ENCODE peak calls at places on chromosome 11, in seven cellular contexts. E, N, A, Y, D, L and O are unnamed samples.

GRCh38 chr11:76391039-76391438 is 9.9 kb downstream of the GVQW3 start:
- DNase-seq in E (no peak), N (no peak), A (no peak), Y (no peak), D (no peak), L (no peak), O (no peak)

GRCh38 chr11:75270896-75271415 is 30.4 kb downstream of the TPBGL start:
- DNase-seq in E (no peak), N (no peak), A (no peak), Y (peak), D (peak), L (no peak), O (peak)

GRCh38 chr11:122797651-122798050 is 40.6 kb upstream of the CRTAM start:
- DNase-seq in E (no peak), N (no peak), A (no peak), Y (no peak), D (no peak), L (no peak), O (no peak)

GRCh38 chr11:85694385-85694980 is 8.5 kb upstream of the CCDC89 start:
- DNase-seq in E (no peak), N (no peak), A (no peak), Y (peak), D (peak), L (no peak), O (no peak)

GRCh38 chr11:70436501-70436860 is 38.2 kb downstream of the CTTN start:
- DNase-seq in E (no peak), N (no peak), A (no peak), Y (no peak), D (no peak), L (no peak), O (no peak)

GRCh38 chr11:93025558-93026255 is 56.3 kb downstream of the MTNR1B start:
- DNase-seq in E (no peak), N (no peak), A (no peak), Y (no peak), D (no peak), L (no peak), O (no peak)

GRCh38 chr11:75717608-75718403 is at the start of gene MOGAT2:
- DNase-seq in E (no peak), N (peak), A (no peak), Y (no peak), D (no peak), L (no peak), O (no peak)

GRCh38 chr11:115660072-115660805 is 156.0 kb upstream of the CADM1 start:
- DNase-seq in E (no peak), N (no peak), A (no peak), Y (no peak), D (no peak), L (no peak), O (no peak)

GRCh38 chr11:34029176-34029575 is 22.4 kb upstream of the CAPRIN1 start:
- DNase-seq in E (no peak), N (no peak), A (no peak), Y (no peak), D (no peak), L (no peak), O (no peak)

GRCh38 chr11:93492464-93493251 is 50.5 kb downstream of the SMCO4 start:
- DNase-seq in E (no peak), N (no peak), A (no peak), Y (no peak), D (no peak), L (no peak), O (no peak)

GRCh38 chr11:96215826-96216225 is 127.2 kb downstream of the MAML2 start:
- DNase-seq in E (no peak), N (no peak), A (no peak), Y (no peak), D (no peak), L (no peak), O (no peak)

GRCh38 chr11:123308077-123308476 is 113.0 kb upstream of the CLMP start:
- DNase-seq in E (no peak), N (peak), A (no peak), Y (peak), D (no peak), L (no peak), O (no peak)

GRCh38 chr11:34114471-34114870 is 9.0 kb downstream of the NAT10 start:
- DNase-seq in E (no peak), N (no peak), A (no peak), Y (no peak), D (no peak), L (no peak), O (no peak)

GRCh38 chr11:67416416-67417335 is 1.2 kb downstream of the CARNS1 start:
- DNase-seq in E (no peak), N (no peak), A (no peak), Y (no peak), D (peak), L (no peak), O (peak)

GRCh38 chr11:128599729-128600128 is 12.4 kb upstream of the ETS1 start:
- DNase-seq in E (no peak), N (no peak), A (no peak), Y (peak), D (no peak), L (no peak), O (no peak)

GRCh38 chr11:94638902-94639373 is 71.8 kb downstream of the PIWIL4 start:
- DNase-seq in E (no peak), N (no peak), A (no peak), Y (peak), D (no peak), L (no peak), O (no peak)

GRCh38 chr11:94768602-94769511 is 701 bp downstream of the AMOTL1 start:
- DNase-seq in E (peak), N (peak), A (peak), Y (peak), D (no peak), L (peak), O (peak)

GRCh38 chr11:83671295-83671694 is 385.1 kb upstream of the CCDC90B start:
- DNase-seq in E (no peak), N (no peak), A (no peak), Y (peak), D (no peak), L (no peak), O (no peak)

GRCh38 chr11:100010393-100010792 is 676.7 kb upstream of the ARHGAP42 start:
- DNase-seq in E (no peak), N (no peak), A (no peak), Y (no peak), D (no peak), L (no peak), O (no peak)

GRCh38 chr11:44611088-44611487 is 45.6 kb downstream of the CD82 start:
- DNase-seq in E (no peak), N (no peak), A (no peak), Y (no peak), D (no peak), L (no peak), O (no peak)

GRCh38 chr11:61814958-61815789 is 1.6 kb downstream of the FADS1 start:
- DNase-seq in E (peak), N (peak), A (peak), Y (peak), D (peak), L (peak), O (peak)

GRCh38 chr11:61814242-61814957 is 2.4 kb downstream of the FADS1 start:
- DNase-seq in E (no peak), N (peak), A (no peak), Y (no peak), D (peak), L (no peak), O (no peak)

GRCh38 chr11:61816736-61817455 is at the start of gene FADS1:
- DNase-seq in E (peak), N (peak), A (peak), Y (peak), D (peak), L (peak), O (peak)

GRCh38 chr11:61817471-61818202 is 834 bp upstream of the FADS1 start:
- DNase-seq in E (no peak), N (no peak), A (no peak), Y (no peak), D (no peak), L (no peak), O (no peak)

GRCh38 chr11:61815790-61816735 is 740 bp downstream of the FADS1 start:
- DNase-seq in E (peak), N (peak), A (no peak), Y (peak), D (peak), L (peak), O (peak)
- TF ChIP-seq POLR2A in E (no peak), N (no peak), A (no peak), Y (peak), D (no peak), L (peak), O (no peak)

GRCh38 chr11:120334894-120335462 is 1.2 kb upstream of the ARHGEF12 start:
- DNase-seq in E (peak), N (peak), A (no peak), Y (peak), D (peak), L (peak), O (no peak)

GRCh38 chr11:120337133-120337895 is 1.1 kb downstream of the ARHGEF12 start:
- DNase-seq in E (peak), N (peak), A (no peak), Y (no peak), D (no peak), L (no peak), O (peak)

GRCh38 chr11:120336641-120337132 is 474 bp downstream of the ARHGEF12 start:
- DNase-seq in E (no peak), N (peak), A (no peak), Y (peak), D (peak), L (no peak), O (no peak)

GRCh38 chr11:120335596-120335927 is 651 bp upstream of the ARHGEF12 start:
- DNase-seq in E (no peak), N (no peak), A (no peak), Y (peak), D (no peak), L (no peak), O (no peak)

DNA sequence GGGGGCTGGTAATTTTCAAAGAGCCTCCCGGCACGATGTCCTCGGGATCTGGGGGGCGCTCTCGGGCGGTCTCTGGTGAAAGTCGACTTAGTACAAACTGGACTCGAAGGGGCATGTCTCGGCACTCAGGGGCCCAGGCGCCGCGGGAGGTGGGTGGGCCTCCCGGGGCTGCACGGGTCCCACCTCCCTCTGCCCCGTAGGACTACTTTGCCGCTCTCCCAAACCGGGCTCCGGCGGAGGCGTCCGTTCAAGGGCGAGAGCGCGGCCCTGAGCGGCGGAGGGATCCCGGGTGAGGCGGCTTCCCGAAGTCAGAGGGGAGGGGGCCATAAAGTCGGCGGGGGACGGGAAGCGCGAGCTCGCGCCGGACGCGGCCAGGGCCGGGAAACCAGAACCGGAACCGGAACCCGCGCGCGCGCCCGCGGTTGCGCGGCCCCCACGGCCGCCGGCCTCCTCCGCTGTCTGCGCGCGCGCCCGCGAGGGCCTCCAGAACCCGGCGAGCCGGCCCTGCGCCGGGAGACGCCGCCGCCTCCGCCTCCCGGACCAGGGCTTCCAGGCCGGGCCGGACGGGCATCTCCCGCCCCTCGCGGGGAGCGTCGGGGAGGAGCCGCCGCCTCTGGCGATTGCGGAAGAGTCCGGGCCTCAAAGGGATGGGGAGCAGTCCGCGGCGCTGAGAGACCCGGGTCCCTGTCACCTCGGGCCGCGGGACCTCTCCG is at the start of gene ARHGEF12:
- DNase-seq in E (peak), N (peak), A (peak), Y (peak), D (peak), L (peak), O (peak)
- TF ChIP-seq POLR2A in E (peak), N (peak), A (peak), Y (peak), D (peak), L (peak), O (peak)

DNA sequence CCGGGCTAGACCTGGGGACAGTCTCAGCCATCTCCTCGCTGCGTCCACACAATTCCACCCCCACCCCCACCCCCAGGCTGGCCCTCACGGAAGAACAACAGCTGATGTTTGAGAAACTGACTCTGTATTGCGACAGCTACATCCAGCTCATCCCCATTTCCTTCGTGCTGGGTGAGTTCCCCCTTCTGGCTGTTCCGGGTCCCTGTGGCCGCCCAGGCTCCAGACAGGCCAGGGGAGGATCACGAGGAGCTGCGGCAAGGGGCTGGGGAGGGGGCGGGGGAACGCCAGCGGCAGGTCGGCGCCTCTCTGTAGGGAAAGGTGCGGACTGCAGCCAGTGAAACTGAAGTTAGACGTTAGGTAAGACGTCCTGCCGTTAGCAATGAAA is 4.9 kb downstream of the BEST1 start:
- DNase-seq in E (peak), N (peak), A (peak), Y (peak), D (peak), L (no peak), O (peak)
- TF ChIP-seq POLR2A in E (peak), N (no peak), A (no peak), Y (no peak), D (no peak), L (peak), O (no peak)

GRCh38 chr11:5500391-5500790 is 9.4 kb downstream of the UBQLN3 start:
- DNase-seq in E (no peak), N (no peak), A (no peak), Y (no peak), D (no peak), L (no peak), O (no peak)

GRCh38 chr11:5505363-5506048 is 4.3 kb downstream of the UBQLN3 start:
- DNase-seq in E (no peak), N (no peak), A (no peak), Y (no peak), D (no peak), L (no peak), O (no peak)

GRCh38 chr11:5507586-5508305 is 2.0 kb downstream of the UBQLN3 start:
- DNase-seq in E (no peak), N (no peak), A (no peak), Y (no peak), D (no peak), L (no peak), O (no peak)

GRCh38 chr11:5507177-5507576 is 2.6 kb downstream of the UBQLN3 start:
- DNase-seq in E (no peak), N (no peak), A (no peak), Y (no peak), D (no peak), L (no peak), O (no peak)

DNA sequence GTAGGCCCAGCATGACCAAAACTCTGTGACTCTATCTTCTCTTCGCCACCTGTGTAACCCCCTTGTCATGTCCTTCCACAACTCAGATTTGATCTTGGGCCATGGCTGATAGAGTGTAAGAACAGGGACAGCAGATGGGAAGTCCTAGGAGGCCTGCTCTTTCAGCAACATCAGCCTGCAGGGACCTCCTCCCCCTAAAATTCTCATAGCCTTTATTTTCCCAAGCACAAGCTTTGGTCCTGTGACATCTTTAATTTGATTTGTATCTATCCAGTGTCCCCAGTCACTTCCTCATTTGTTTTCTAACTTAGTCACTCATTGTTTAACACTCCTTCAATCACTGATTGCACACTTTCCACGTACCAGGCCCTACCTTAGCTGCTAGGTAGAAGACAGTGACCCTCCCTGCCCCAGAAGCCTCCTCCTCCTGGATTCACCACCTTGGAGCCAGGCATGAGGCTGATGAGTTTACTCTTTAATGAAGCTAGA is 5.3 kb downstream of the UBQLN3 start:
- DNase-seq in E (no peak), N (no peak), A (no peak), Y (no peak), D (no peak), L (no peak), O (no peak)
- TF ChIP-seq POLR2A in E (no peak), N (no peak), A (no peak), Y (no peak), D (no peak), L (no peak), O (no peak)

GRCh38 chr11:113877673-113878060 is 2.3 kb upstream of the USP28 start:
- DNase-seq in E (no peak), N (no peak), A (no peak), Y (no peak), D (no peak), L (no peak), O (no peak)

GRCh38 chr11:113876798-113877672 is 1.7 kb upstream of the USP28 start:
- DNase-seq in E (no peak), N (no peak), A (no peak), Y (no peak), D (no peak), L (no peak), O (no peak)

GRCh38 chr11:113875414-113876073 is at the start of gene USP28:
- DNase-seq in E (peak), N (peak), A (peak), Y (peak), D (peak), L (peak), O (peak)

GRCh38 chr11:113874920-113875413 is 405 bp downstream of the USP28 start:
- DNase-seq in E (no peak), N (no peak), A (peak), Y (peak), D (no peak), L (no peak), O (no peak)

GRCh38 chr11:113876074-113876797 is 864 bp upstream of the USP28 start:
- DNase-seq in E (peak), N (no peak), A (no peak), Y (no peak), D (no peak), L (peak), O (peak)
- TF ChIP-seq POLR2A in E (no peak), N (no peak), A (no peak), Y (no peak), D (no peak), L (no peak), O (no peak)

GRCh38 chr11:72789493-72790131 is 4.2 kb downstream of the STARD10 start:
- DNase-seq in E (peak), N (peak), A (no peak), Y (peak), D (no peak), L (no peak), O (no peak)

GRCh38 chr11:72786305-72787261 is 7.3 kb downstream of the STARD10 start:
- DNase-seq in E (no peak), N (no peak), A (no peak), Y (no peak), D (no peak), L (no peak), O (no peak)

GRCh38 chr11:72784662-72785061 is 9.2 kb downstream of the STARD10 start:
- DNase-seq in E (no peak), N (no peak), A (no peak), Y (no peak), D (no peak), L (no peak), O (no peak)

GRCh38 chr11:72788250-72788649 is 5.6 kb downstream of the STARD10 start:
- DNase-seq in E (no peak), N (no peak), A (no peak), Y (no peak), D (no peak), L (no peak), O (no peak)

GRCh38 chr11:72787262-72788104 is 6.4 kb downstream of the STARD10 start:
- DNase-seq in E (no peak), N (no peak), A (no peak), Y (no peak), D (no peak), L (no peak), O (peak)
- TF ChIP-seq POLR2A in E (no peak), N (no peak), A (no peak), Y (no peak), D (no peak), L (no peak), O (no peak)

DNA sequence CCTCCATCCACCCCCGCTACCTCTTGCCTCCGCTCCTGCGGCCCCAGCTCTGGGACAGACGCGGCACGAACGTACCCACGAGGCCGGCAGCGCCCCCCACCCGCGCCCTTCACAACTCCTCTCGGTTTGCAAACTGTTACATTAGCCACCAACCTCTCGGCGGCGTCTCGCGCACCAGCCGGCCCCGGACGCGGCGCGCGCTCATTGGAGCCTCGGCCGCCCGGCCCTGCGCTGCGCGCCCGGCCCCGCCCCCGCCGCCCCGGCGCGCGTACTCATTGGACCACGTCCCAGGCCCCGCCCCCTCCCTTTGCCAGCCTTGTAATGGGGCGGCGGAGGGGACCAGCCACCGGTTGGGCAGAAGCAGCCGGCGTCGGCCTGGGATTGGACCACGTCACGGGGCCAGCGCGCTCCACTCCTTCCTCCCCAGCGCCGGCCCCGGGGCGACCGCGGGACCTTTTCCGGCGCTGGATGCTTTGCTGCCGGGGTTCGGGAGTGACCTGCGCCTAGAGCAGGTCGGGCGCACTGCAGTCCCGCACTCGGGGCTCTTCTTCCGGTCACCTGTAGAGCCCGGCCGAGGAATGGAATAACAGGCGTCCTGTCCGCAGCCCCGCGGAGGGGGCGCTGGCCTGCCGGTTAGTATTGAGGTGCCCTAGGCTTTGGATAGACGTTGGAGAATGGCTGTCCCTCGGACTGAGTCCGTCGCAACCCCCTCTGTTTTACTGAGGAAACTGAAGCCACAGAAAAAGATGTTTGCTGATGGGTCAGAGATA is at the start of gene HYOU1:
- DNase-seq in E (peak), N (peak), A (peak), Y (peak), D (peak), L (peak), O (peak)
- TF ChIP-seq POLR2A in E (peak), N (peak), A (peak), Y (peak), D (peak), L (peak), O (peak)